ENCODE peak calls at places on chromosomes 12 and 14, in seven cellular contexts. One of them, this sample, is unnamed.

GRCh38 chr12:54136844-54137580 is 51.8 kb downstream of the SMUG1 start:
- DNase-seq in H1: no peak
- DNase-seq in IMR-90: no peak
- DNase-seq in trophoblast cell: no peak
- DNase-seq in mesenchymal stem cell: no peak
- DNase-seq in neuronal stem cell: no peak
- DNase-seq in mesendoderm: no peak
- DNase-seq in this sample: no peak

GRCh38 chr12:7642876-7643309 is 22.8 kb downstream of the APOBEC1 start:
- DNase-seq in mesenchymal stem cell: peak
- DNase-seq in mesendoderm: peak
- DNase-seq in neuronal stem cell: no peak
- DNase-seq in H1: peak
- DNase-seq in trophoblast cell: peak
- DNase-seq in IMR-90: no peak
- DNase-seq in this sample: no peak

GRCh38 chr12:73947627-73948026 is 590.0 kb upstream of the ATXN7L3B start:
- DNase-seq in mesendoderm: no peak
- DNase-seq in mesenchymal stem cell: no peak
- DNase-seq in trophoblast cell: no peak
- DNase-seq in H1: no peak
- DNase-seq in IMR-90: no peak
- DNase-seq in neuronal stem cell: no peak
- DNase-seq in this sample: no peak

GRCh38 chr14:44952391-44953110 is 9.2 kb downstream of the KLHL28 start:
- DNase-seq in trophoblast cell: no peak
- DNase-seq in mesendoderm: no peak
- DNase-seq in H1: no peak
- DNase-seq in neuronal stem cell: no peak
- DNase-seq in mesenchymal stem cell: no peak
- DNase-seq in IMR-90: no peak
- DNase-seq in this sample: no peak

GRCh38 chr12:4615667-4616066 is 33.2 kb downstream of the AKAP3 start:
- DNase-seq in neuronal stem cell: no peak
- DNase-seq in H1: no peak
- DNase-seq in IMR-90: no peak
- DNase-seq in trophoblast cell: no peak
- DNase-seq in mesendoderm: no peak
- DNase-seq in mesenchymal stem cell: no peak
- DNase-seq in this sample: no peak

GRCh38 chr12:49553512-49554088 is 14.3 kb downstream of the MCRS1 start:
- DNase-seq in mesenchymal stem cell: peak
- DNase-seq in neuronal stem cell: no peak
- DNase-seq in IMR-90: no peak
- DNase-seq in mesendoderm: peak
- DNase-seq in H1: no peak
- DNase-seq in trophoblast cell: no peak
- DNase-seq in this sample: no peak

GRCh38 chr12:54560374-54560858 is 11.0 kb downstream of the PDE1B start:
- DNase-seq in H1: peak
- DNase-seq in mesendoderm: peak
- DNase-seq in trophoblast cell: peak
- DNase-seq in mesenchymal stem cell: peak
- DNase-seq in IMR-90: peak
- DNase-seq in neuronal stem cell: peak
- DNase-seq in this sample: peak

GRCh38 chr12:77496714-77497113 is 334.0 kb upstream of the NAV3 start:
- DNase-seq in neuronal stem cell: no peak
- DNase-seq in IMR-90: no peak
- DNase-seq in trophoblast cell: no peak
- DNase-seq in mesendoderm: no peak
- DNase-seq in H1: no peak
- DNase-seq in mesenchymal stem cell: no peak
- DNase-seq in this sample: no peak

GRCh38 chr12:111444314-111444705 is 38.6 kb downstream of the SH2B3 start:
- DNase-seq in mesendoderm: no peak
- DNase-seq in IMR-90: no peak
- DNase-seq in trophoblast cell: no peak
- DNase-seq in H1: no peak
- DNase-seq in neuronal stem cell: no peak
- DNase-seq in mesenchymal stem cell: peak
- DNase-seq in this sample: no peak

GRCh38 chr14:24376448-24377070 is 8.6 kb downstream of the NFATC4 start:
- DNase-seq in neuronal stem cell: no peak
- DNase-seq in mesendoderm: peak
- DNase-seq in trophoblast cell: no peak
- DNase-seq in mesenchymal stem cell: no peak
- DNase-seq in H1: peak
- DNase-seq in IMR-90: no peak
- DNase-seq in this sample: peak

GRCh38 chr12:93176166-93176565 is 201.6 kb upstream of the NUDT4 start:
- DNase-seq in mesendoderm: no peak
- DNase-seq in mesenchymal stem cell: peak
- DNase-seq in IMR-90: peak
- DNase-seq in trophoblast cell: no peak
- DNase-seq in H1: no peak
- DNase-seq in neuronal stem cell: no peak
- DNase-seq in this sample: no peak

GRCh38 chr14:94769413-94770250 is at the start of gene GSC:
- DNase-seq in neuronal stem cell: no peak
- DNase-seq in mesenchymal stem cell: peak
- DNase-seq in trophoblast cell: no peak
- DNase-seq in IMR-90: peak
- DNase-seq in mesendoderm: peak
- DNase-seq in H1: peak
- DNase-seq in this sample: peak

DNA sequence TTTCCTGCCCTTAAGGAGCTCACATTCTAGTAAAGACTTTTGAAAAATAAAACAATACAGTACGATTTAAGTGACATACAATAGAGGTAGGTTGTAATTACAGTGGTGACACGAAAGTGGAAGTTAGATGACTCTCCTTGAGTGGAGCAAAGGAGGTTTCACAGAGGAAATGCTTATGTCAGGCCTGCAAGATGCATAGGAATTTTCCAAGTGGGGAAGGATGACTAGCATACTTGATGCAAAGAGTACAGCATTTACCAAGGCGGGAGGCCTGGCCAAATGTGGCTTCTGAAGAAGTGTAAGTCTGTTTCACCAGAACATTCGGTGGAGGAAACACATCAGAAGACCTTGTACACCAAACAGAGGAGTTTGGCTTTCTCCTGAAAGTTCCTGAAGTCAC is 55.2 kb downstream of the ERO1A start:
- DNase-seq in mesenchymal stem cell: no peak
- DNase-seq in neuronal stem cell: no peak
- DNase-seq in IMR-90: no peak
- DNase-seq in H1: no peak
- DNase-seq in mesendoderm: no peak
- DNase-seq in trophoblast cell: no peak
- DNase-seq in this sample: no peak
- H3K4ac ChIP-seq in mesenchymal stem cell: no peak
- H3K4ac ChIP-seq in neuronal stem cell: no peak
- H3K4ac ChIP-seq in IMR-90: no peak
- H3K4ac ChIP-seq in H1: no peak
- H3K4ac ChIP-seq in mesendoderm: no peak
- H3K4ac ChIP-seq in trophoblast cell: no peak
- H3K4ac ChIP-seq in this sample: no peak

GRCh38 chr12:10406725-10407124 is 2.8 kb downstream of the KLRC4 start:
- DNase-seq in mesendoderm: no peak
- DNase-seq in mesenchymal stem cell: no peak
- DNase-seq in trophoblast cell: no peak
- DNase-seq in IMR-90: no peak
- DNase-seq in neuronal stem cell: no peak
- DNase-seq in H1: no peak
- DNase-seq in this sample: no peak
- H3K27ac ChIP-seq in mesendoderm: no peak
- H3K27ac ChIP-seq in mesenchymal stem cell: no peak
- H3K27ac ChIP-seq in trophoblast cell: no peak
- H3K27ac ChIP-seq in IMR-90: no peak
- H3K27ac ChIP-seq in neuronal stem cell: no peak
- H3K27ac ChIP-seq in H1: no peak
- H3K27ac ChIP-seq in this sample: no peak

GRCh38 chr12:88921434-88921833 is 341.2 kb upstream of the KITLG start:
- DNase-seq in mesenchymal stem cell: no peak
- DNase-seq in trophoblast cell: no peak
- DNase-seq in H1: no peak
- DNase-seq in mesendoderm: peak
- DNase-seq in neuronal stem cell: no peak
- DNase-seq in IMR-90: no peak
- DNase-seq in this sample: no peak

GRCh38 chr12:88923631-88924030 is 343.4 kb upstream of the KITLG start:
- DNase-seq in IMR-90: no peak
- DNase-seq in trophoblast cell: no peak
- DNase-seq in neuronal stem cell: no peak
- DNase-seq in mesendoderm: no peak
- DNase-seq in H1: no peak
- DNase-seq in mesenchymal stem cell: no peak
- DNase-seq in this sample: no peak

GRCh38 chr12:88922816-88923215 is 342.5 kb upstream of the KITLG start:
- DNase-seq in H1: no peak
- DNase-seq in IMR-90: peak
- DNase-seq in neuronal stem cell: no peak
- DNase-seq in mesendoderm: no peak
- DNase-seq in trophoblast cell: no peak
- DNase-seq in mesenchymal stem cell: no peak
- DNase-seq in this sample: no peak

GRCh38 chr12:88924162-88924561 is 343.9 kb upstream of the KITLG start:
- DNase-seq in neuronal stem cell: no peak
- DNase-seq in trophoblast cell: no peak
- DNase-seq in IMR-90: no peak
- DNase-seq in H1: no peak
- DNase-seq in mesenchymal stem cell: no peak
- DNase-seq in mesendoderm: no peak
- DNase-seq in this sample: no peak

DNA sequence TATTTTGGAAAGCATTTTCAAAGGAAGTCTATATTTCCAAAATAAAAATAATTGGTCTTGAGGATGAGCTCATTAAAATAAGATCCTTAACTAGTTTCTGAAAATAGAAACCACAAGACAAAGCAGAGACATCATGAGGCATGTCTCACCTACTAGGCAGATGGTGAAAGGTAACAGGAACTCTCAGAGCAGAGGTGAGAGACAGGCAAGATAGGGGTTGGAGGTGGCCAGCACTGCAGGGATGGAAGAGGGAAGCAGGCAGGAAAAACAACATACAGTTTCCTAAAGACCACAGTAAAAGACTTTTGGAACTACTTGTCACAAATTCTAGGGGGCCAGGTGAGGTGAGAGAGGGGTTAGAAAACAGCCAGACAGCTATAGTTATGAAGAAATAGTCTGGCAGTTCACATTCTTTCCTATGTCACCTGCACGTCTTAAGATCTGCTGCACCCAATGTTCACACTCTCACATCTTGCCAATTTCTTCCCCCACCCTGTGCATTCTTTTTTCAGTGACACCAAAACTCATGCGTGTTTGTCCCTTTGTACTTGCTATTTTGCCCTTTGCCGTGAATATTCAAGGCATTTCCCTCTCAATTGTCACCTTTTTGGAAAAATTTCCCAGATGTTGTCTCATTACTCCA is 341.7 kb upstream of the KITLG start:
- DNase-seq in IMR-90: no peak
- DNase-seq in neuronal stem cell: no peak
- DNase-seq in H1: no peak
- DNase-seq in mesendoderm: peak
- DNase-seq in mesenchymal stem cell: no peak
- DNase-seq in trophoblast cell: peak
- DNase-seq in this sample: no peak
- H3K4ac ChIP-seq in IMR-90: no peak
- H3K4ac ChIP-seq in neuronal stem cell: no peak
- H3K4ac ChIP-seq in H1: no peak
- H3K4ac ChIP-seq in mesendoderm: no peak
- H3K4ac ChIP-seq in mesenchymal stem cell: no peak
- H3K4ac ChIP-seq in trophoblast cell: no peak
- H3K4ac ChIP-seq in this sample: no peak

GRCh38 chr12:69476276-69477017 is 6.3 kb downstream of the FRS2 start:
- DNase-seq in IMR-90: no peak
- DNase-seq in mesendoderm: no peak
- DNase-seq in mesenchymal stem cell: peak
- DNase-seq in neuronal stem cell: no peak
- DNase-seq in trophoblast cell: no peak
- DNase-seq in H1: no peak
- DNase-seq in this sample: no peak

GRCh38 chr12:69471667-69472385 is 1.6 kb downstream of the FRS2 start:
- DNase-seq in mesendoderm: no peak
- DNase-seq in trophoblast cell: no peak
- DNase-seq in neuronal stem cell: no peak
- DNase-seq in IMR-90: peak
- DNase-seq in H1: no peak
- DNase-seq in mesenchymal stem cell: peak
- DNase-seq in this sample: no peak

GRCh38 chr12:69479675-69480074 is 9.5 kb downstream of the FRS2 start:
- DNase-seq in trophoblast cell: no peak
- DNase-seq in mesenchymal stem cell: no peak
- DNase-seq in mesendoderm: no peak
- DNase-seq in IMR-90: no peak
- DNase-seq in H1: no peak
- DNase-seq in neuronal stem cell: no peak
- DNase-seq in this sample: no peak

GRCh38 chr12:69473229-69473628 is 3.0 kb downstream of the FRS2 start:
- DNase-seq in trophoblast cell: no peak
- DNase-seq in IMR-90: no peak
- DNase-seq in mesendoderm: no peak
- DNase-seq in mesenchymal stem cell: no peak
- DNase-seq in H1: no peak
- DNase-seq in neuronal stem cell: no peak
- DNase-seq in this sample: no peak

GRCh38 chr12:69475237-69475984 is 5.2 kb downstream of the FRS2 start:
- DNase-seq in H1: no peak
- DNase-seq in neuronal stem cell: peak
- DNase-seq in trophoblast cell: peak
- DNase-seq in mesendoderm: no peak
- DNase-seq in mesenchymal stem cell: peak
- DNase-seq in IMR-90: peak
- DNase-seq in this sample: no peak
- H3K27ac ChIP-seq in H1: no peak
- H3K27ac ChIP-seq in neuronal stem cell: peak
- H3K27ac ChIP-seq in trophoblast cell: no peak
- H3K27ac ChIP-seq in mesendoderm: no peak
- H3K27ac ChIP-seq in mesenchymal stem cell: peak
- H3K27ac ChIP-seq in IMR-90: peak
- H3K27ac ChIP-seq in this sample: no peak

This sample was measured in H9.